ENCODE peak calls at places on chromosomes 5 and 9, in six cellular contexts. B, I, J, A, M and F are unnamed samples. For H3K4me1, the result is how much of the 10 kb centered on the place peaks cover.

GRCh38 chr9:33619666-33620404 is 95.8 kb downstream of the ANKRD18B start:
- DNase-seq in A (no peak), I (no peak), M (no peak), J (no peak), B (peak), F (peak)

GRCh38 chr5:165079389-165079788 is 1574.0 kb downstream of the MAT2B start:
- DNase-seq in B (no peak), J (no peak), I (no peak), M (no peak), A (no peak), F (no peak)

GRCh38 chr9:89500008-89500407 is 2.1 kb upstream of the SEMA4D start:
- DNase-seq in B (no peak), I (no peak), M (no peak), A (no peak), J (no peak), F (no peak)

GRCh38 chr9:136588663-136589464 is 43.0 kb upstream of the NOTCH1 start:
- DNase-seq in I (no peak), J (no peak), M (no peak), A (no peak), B (no peak), F (peak)

GRCh38 chr9:2411459-2412215 is 209.9 kb upstream of the VLDLR start:
- DNase-seq in B (no peak), J (no peak), M (no peak), I (peak), A (no peak), F (no peak)

GRCh38 chr5:40165789-40166728 is 513.7 kb upstream of the PTGER4 start:
- DNase-seq in M (peak), A (no peak), I (no peak), J (no peak), B (peak), F (peak)

GRCh38 chr5:99955962-99956361 is 579.2 kb upstream of the FAM174A start:
- DNase-seq in J (no peak), M (no peak), I (no peak), A (no peak), B (no peak), F (no peak)

GRCh38 chr5:180381851-180382480 is 28.8 kb upstream of the GFPT2 start:
- DNase-seq in M (no peak), A (no peak), J (no peak), B (no peak), I (no peak), F (no peak)

GRCh38 chr5:41787257-41787656 is 83.0 kb downstream of the OXCT1 start:
- DNase-seq in A (no peak), M (no peak), I (no peak), B (no peak), J (no peak), F (no peak)

GRCh38 chr9:78549711-78550110 is 252.8 kb downstream of the PSAT1 start:
- DNase-seq in I (no peak), B (no peak), J (no peak), M (no peak), A (no peak), F (no peak)

GRCh38 chr9:136832581-136832980 is 9.7 kb upstream of the AJM1 start:
- DNase-seq in A (no peak), M (no peak), I (no peak), J (no peak), B (no peak), F (no peak)

GRCh38 chr5:15008911-15009310 is 137.3 kb upstream of the ANKH start:
- DNase-seq in J (no peak), M (no peak), I (no peak), A (no peak), B (no peak), F (no peak)

GRCh38 chr5:136133416-136134383 is 1.1 kb downstream of the SMAD5 start:
- DNase-seq in I (peak), J (peak), M (peak), B (peak), A (peak), F (peak)

GRCh38 chr5:102910240-102911226 is 155.4 kb downstream of the PAM start:
- DNase-seq in M (no peak), I (no peak), A (no peak), J (no peak), B (peak), F (no peak)

GRCh38 chr5:163362806-163363788 is 74.3 kb upstream of the CCNG1 start:
- DNase-seq in A (peak), I (no peak), B (no peak), M (no peak), J (no peak), F (no peak)

GRCh38 chr9:83544002-83544698 is 5.9 kb upstream of the FRMD3 start:
- DNase-seq in B (peak), J (no peak), M (peak), I (no peak), A (peak), F (peak)

GRCh38 chr5:180084638-180085561 is 13.3 kb upstream of the RNF130 start:
- DNase-seq in I (no peak), B (no peak), M (peak), A (no peak), J (no peak), F (peak)

GRCh38 chr5:42531611-42532010 is 108.4 kb downstream of the GHR start:
- DNase-seq in A (no peak), J (no peak), M (no peak), I (no peak), B (peak), F (no peak)

GRCh38 chr5:146533260-146533857 is 17.4 kb upstream of the GPR151 start:
- DNase-seq in A (peak), I (peak), J (peak), M (peak), B (peak), F (peak)

GRCh38 chr9:84339523-84339922 is 1.0 kb downstream of the SLC28A3 start:
- DNase-seq in B (no peak), I (no peak), M (no peak), A (no peak), J (no peak), F (no peak)

GRCh38 chr5:9380108-9380507 is 165.8 kb downstream of the SEMA5A start:
- DNase-seq in J (no peak), B (no peak), M (no peak), I (no peak), A (no peak), F (no peak)

GRCh38 chr9:124345751-124346281 is 69.4 kb downstream of the PSMB7 start:
- DNase-seq in B (no peak), J (no peak), I (no peak), A (no peak), M (no peak), F (no peak)

GRCh38 chr5:172064766-172065165 is 58.3 kb upstream of the FBXW11 start:
- DNase-seq in B (no peak), J (no peak), A (no peak), M (peak), I (no peak), F (no peak)

GRCh38 chr9:113483676-113484257 is 20.2 kb downstream of the RGS3 start:
- DNase-seq in B (no peak), J (no peak), I (no peak), M (peak), A (no peak), F (peak)

GRCh38 chr9:71619926-71620325 is 148.4 kb downstream of the CEMIP2 start:
- DNase-seq in J (no peak), I (no peak), M (no peak), B (no peak), A (no peak), F (no peak)

GRCh38 chr5:848671-849111 is 2.1 kb downstream of the ZDHHC11 start:
- DNase-seq in I (no peak), B (no peak), J (peak), A (no peak), M (no peak), F (no peak)

GRCh38 chr9:71518045-71518888 is 250.0 kb downstream of the CEMIP2 start:
- DNase-seq in M (no peak), J (no peak), B (peak), A (no peak), I (no peak), F (no peak)

GRCh38 chr5:136058031-136058971 is 29.5 kb downstream of the TGFBI start:
- DNase-seq in I (no peak), M (peak), A (peak), J (peak), B (peak), F (peak)

GRCh38 chr5:57332350-57332749 is 150.3 kb downstream of the ACTBL2 start:
- DNase-seq in J (no peak), M (no peak), B (peak), I (no peak), A (no peak), F (no peak)

GRCh38 chr9:22054076-22054475 is 45.0 kb upstream of the CDKN2B start:
- DNase-seq in B (no peak), I (no peak), M (no peak), A (no peak), J (no peak), F (no peak)

GRCh38 chr5:123865641-123866040 is 353.7 kb downstream of the CSNK1G3 start:
- DNase-seq in M (no peak), J (no peak), I (no peak), A (no peak), B (no peak), F (no peak)

GRCh38 chr5:133635051-133635450 is 22.7 kb upstream of the FSTL4 start:
- DNase-seq in M (no peak), I (no peak), J (no peak), A (no peak), B (no peak), F (no peak)

GRCh38 chr5:139648205-139649081 is at the start of gene CXXC5:
- DNase-seq in I (peak), J (peak), A (peak), B (peak), M (peak), F (peak)

GRCh38 chr9:34994429-34995287 is 5.1 kb downstream of the DNAJB5 start:
- DNase-seq in M (peak), B (peak), A (peak), J (no peak), I (no peak), F (peak)

GRCh38 chr5:67577424-67577823 is 380.8 kb upstream of the CD180 start:
- DNase-seq in M (no peak), A (no peak), I (no peak), B (peak), J (no peak), F (no peak)

GRCh38 chr9:135126480-135127187 is 39.2 kb downstream of the OLFM1 start:
- DNase-seq in I (no peak), M (no peak), J (no peak), B (no peak), A (peak), F (peak)

GRCh38 chr5:119309290-119309818 is 46.5 kb upstream of the TNFAIP8 start:
- DNase-seq in J (no peak), I (no peak), A (no peak), M (no peak), B (no peak), F (peak)
- H3K4me1 ChIP-seq in J (under half), I (under half), A (under half), M (under half), B (under half), F (under half)

GRCh38 chr5:38999037-38999436 is 75.2 kb downstream of the RICTOR start:
- DNase-seq in I (no peak), B (no peak), M (no peak), J (no peak), A (no peak), F (no peak)

GRCh38 chr5:38994329-38994927 is 79.8 kb downstream of the RICTOR start:
- DNase-seq in A (peak), I (peak), J (no peak), B (peak), M (no peak), F (peak)

GRCh38 chr5:38996123-38996522 is 78.1 kb downstream of the RICTOR start:
- DNase-seq in M (no peak), B (no peak), I (no peak), A (no peak), J (no peak), F (no peak)

GRCh38 chr5:39001683-39002082 is 72.5 kb downstream of the RICTOR start:
- DNase-seq in A (no peak), M (no peak), B (no peak), J (no peak), I (no peak), F (no peak)

DNA sequence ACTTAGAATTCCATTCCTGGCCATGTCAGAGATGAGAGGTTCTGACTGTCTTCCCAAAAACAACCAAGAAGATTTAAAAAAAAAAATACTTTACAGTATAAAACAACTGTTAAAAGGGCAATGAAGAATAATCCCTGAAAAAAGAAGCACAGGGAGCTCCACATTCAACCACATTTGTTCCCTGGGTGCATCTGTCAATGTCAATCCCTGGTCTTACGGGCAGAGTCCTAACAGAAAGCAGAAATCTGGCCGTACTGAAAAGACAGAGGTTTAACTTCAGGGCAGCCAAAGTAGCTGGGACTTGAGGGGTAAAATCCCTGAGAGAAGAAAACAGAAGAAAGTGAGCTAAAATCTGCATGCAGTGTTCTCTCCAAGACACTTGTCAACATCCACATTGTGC is 76.6 kb downstream of the RICTOR start:
- DNase-seq in A (no peak), J (no peak), I (no peak), M (no peak), B (peak), F (no peak)
- H3K4me1 ChIP-seq in A (under half), J (under half), I (under half), M (under half), B (under half), F (under half)

GRCh38 chr5:141521244-141521781 is 32.4 kb downstream of the PCDHGC5 start:
- DNase-seq in J (no peak), A (no peak), B (peak), I (peak), M (no peak), F (no peak)
- H3K4me1 ChIP-seq in J (under half), A (under half), B (half or more), I (under half), M (under half), F (under half)

GRCh38 chr9:130042406-130042930 is 521 bp downstream of the FNBP1 start:
- DNase-seq in B (no peak), J (peak), A (peak), M (peak), I (peak), F (no peak)
- H3K4me1 ChIP-seq in B (under half), J (under half), A (under half), M (under half), I (under half), F (under half)

DNA sequence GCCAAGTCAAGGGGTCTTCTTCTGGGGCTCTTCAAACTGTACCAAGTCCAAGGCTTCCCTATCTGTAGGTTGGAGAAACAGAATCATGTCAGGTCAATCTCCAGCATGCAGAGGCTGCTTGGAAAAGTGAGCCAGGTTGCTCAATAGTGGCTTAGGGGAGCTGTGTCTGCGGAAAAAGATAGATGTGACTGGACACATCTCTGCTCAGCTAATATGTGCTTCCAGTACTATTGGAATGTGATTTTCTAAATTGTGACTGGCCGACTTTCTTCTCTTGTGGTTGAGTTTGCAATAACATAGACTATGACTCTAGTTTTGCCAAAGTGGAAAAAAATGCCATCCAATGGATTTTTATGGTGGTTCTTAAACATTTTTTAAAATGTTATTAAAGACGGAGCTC is 136.7 kb downstream of the BOD1 start:
- DNase-seq in J (no peak), I (no peak), M (no peak), A (no peak), B (peak), F (no peak)
- H3K4me1 ChIP-seq in J (under half), I (under half), M (under half), A (under half), B (under half), F (under half)

GRCh38 chr9:98808411-98808815 is 943 bp downstream of the GALNT12 start:
- DNase-seq in M (no peak), I (no peak), A (no peak), J (peak), B (no peak), F (peak)
- H3K4me1 ChIP-seq in M (under half), I (under half), A (under half), J (under half), B (under half), F (under half)

DNA sequence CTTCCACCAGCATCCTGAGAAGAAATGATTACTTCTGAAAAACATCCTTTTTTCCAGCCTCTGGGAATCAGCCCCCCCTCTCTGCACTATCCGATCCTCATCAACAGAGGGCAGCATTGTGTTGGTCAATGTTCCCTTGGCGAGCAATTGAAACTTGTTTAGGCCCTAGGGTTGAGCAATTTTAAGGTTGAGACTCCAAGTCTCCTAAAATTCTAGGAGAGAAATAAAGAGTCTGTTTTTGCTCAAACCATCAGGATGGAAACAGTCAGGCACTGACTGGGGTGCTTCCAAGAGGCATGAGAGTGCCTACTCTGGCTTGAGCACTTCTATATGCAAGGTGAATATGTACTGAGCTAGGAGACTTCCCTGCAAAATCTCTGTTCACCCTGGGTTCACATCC is 12.4 kb upstream of the CYFIP2 start:
- DNase-seq in A (peak), M (peak), B (peak), J (no peak), I (peak), F (peak)
- H3K4me1 ChIP-seq in A (under half), M (under half), B (under half), J (under half), I (under half), F (under half)

GRCh38 chr5:175655411-175655810 is 2.5 kb upstream of the HRH2 start:
- DNase-seq in A (no peak), M (no peak), J (no peak), I (no peak), B (no peak), F (no peak)

GRCh38 chr5:175652741-175653663 is 4.9 kb upstream of the HRH2 start:
- DNase-seq in M (no peak), I (no peak), J (no peak), A (no peak), B (no peak), F (no peak)

GRCh38 chr5:175653763-175654162 is 4.1 kb upstream of the HRH2 start:
- DNase-seq in I (no peak), A (no peak), B (no peak), M (no peak), J (no peak), F (no peak)

GRCh38 chr5:175654807-175655206 is 3.1 kb upstream of the HRH2 start:
- DNase-seq in B (no peak), J (no peak), I (no peak), A (no peak), M (no peak), F (no peak)

GRCh38 chr5:175654346-175654745 is 3.5 kb upstream of the HRH2 start:
- DNase-seq in B (no peak), J (no peak), I (no peak), A (no peak), M (no peak), F (no peak)
- H3K4me1 ChIP-seq in B (under half), J (under half), I (under half), A (under half), M (under half), F (under half)

GRCh38 chr9:15264918-15265317 is 42.1 kb downstream of the TTC39B start:
- DNase-seq in M (no peak), J (no peak), B (no peak), A (no peak), I (no peak), F (no peak)
- H3K4me1 ChIP-seq in M (under half), J (under half), B (under half), A (under half), I (under half), F (under half)

GRCh38 chr5:150318613-150319483 is 16.1 kb upstream of the ARSI start:
- DNase-seq in M (no peak), A (no peak), B (no peak), J (no peak), I (no peak), F (no peak)
- H3K4me1 ChIP-seq in M (under half), A (under half), B (under half), J (under half), I (under half), F (under half)